ENCODE peak calls at places on chromosomes 13 and 19, in seven cellular contexts. I is sciatic nerve; M is ELF-1; B is activated naive CD4-positive, alpha-beta T cell treated with anti-CD3 and anti-CD28 coated beads, Interleukin-2, amount 10 ng/mL, durations not matched to agents 7 days and 5 days; U is MM.1S; J is activated CD8-positive, alpha-beta memory T cell treated with anti-CD3 and anti-CD28 coated beads for 4 hours; R is naive B cell. X is an unnamed sample.

GRCh38 chr19:33225458-33225925 is at the start of gene SLC7A10:
- DNase-seq in R (no peak), B (no peak), J (no peak), M (no peak), U (no peak), I (no peak), X (no peak)

GRCh38 chr19:38061294-38061693 is 154.3 kb downstream of the SIPA1L3 start:
- DNase-seq in R (no peak), B (no peak), I (no peak), J (no peak), U (no peak), M (peak), X (peak)

GRCh38 chr19:19205416-19206410 is 2.5 kb upstream of the NR2C2AP start:
- DNase-seq in R (no peak), J (no peak), M (no peak), I (no peak), U (no peak), B (no peak), X (no peak)

GRCh38 chr19:18954094-18954493 is 13.1 kb upstream of the HOMER3 start:
- DNase-seq in I (no peak), J (no peak), U (no peak), M (no peak), B (no peak), R (no peak), X (no peak)

GRCh38 chr13:108276060-108276459 is 6.5 kb downstream of the TNFSF13B start:
- DNase-seq in R (no peak), B (no peak), J (no peak), I (peak), U (no peak), M (no peak), X (no peak)

GRCh38 chr19:3668331-3669133 is 31.7 kb downstream of the PIP5K1C start:
- DNase-seq in I (no peak), U (no peak), B (no peak), M (no peak), R (no peak), J (no peak), X (no peak)

GRCh38 chr13:79451500-79451962 is 29.4 kb upstream of the NDFIP2 start:
- DNase-seq in M (peak), U (peak), B (peak), R (no peak), J (peak), I (no peak), X (peak)

GRCh38 chr19:38386968-38387549 is 775 bp downstream of the GGN start:
- DNase-seq in B (no peak), J (no peak), R (peak), I (peak), M (no peak), U (no peak), X (no peak)

GRCh38 chr19:38731654-38732301 is 12.5 kb downstream of the CAPN12 start:
- DNase-seq in U (no peak), I (peak), M (no peak), B (no peak), J (no peak), R (no peak), X (no peak)

GRCh38 chr13:43195551-43195950 is 172.2 kb downstream of the DNAJC15 start:
- DNase-seq in U (no peak), J (no peak), R (no peak), M (no peak), B (no peak), I (no peak), X (no peak)

GRCh38 chr19:1132625-1133383 is 29.0 kb downstream of the GPX4 start:
- DNase-seq in B (no peak), I (no peak), M (peak), J (no peak), R (no peak), U (peak), X (no peak)

GRCh38 chr19:51368366-51369282 is at the start of gene CLDND2:
- DNase-seq in R (no peak), U (no peak), B (no peak), J (no peak), M (peak), I (no peak), X (no peak)

GRCh38 chr19:37692956-37693660 is 26.5 kb downstream of the ZNF607 start:
- DNase-seq in B (no peak), J (no peak), M (no peak), U (no peak), I (no peak), R (no peak), X (no peak)

GRCh38 chr19:58586131-58586765 is 13.1 kb upstream of the MZF1 start:
- DNase-seq in B (no peak), M (no peak), U (no peak), I (no peak), R (no peak), J (no peak), X (no peak)

GRCh38 chr19:13195678-13196077 is 45.5 kb downstream of the IER2 start:
- DNase-seq in M (peak), B (peak), J (no peak), U (peak), I (no peak), R (peak), X (no peak)

GRCh38 chr19:27694361-27695055 is 1518.4 kb downstream of the UQCRFS1 start:
- DNase-seq in U (no peak), M (no peak), J (no peak), I (no peak), B (no peak), R (no peak), X (no peak)

GRCh38 chr19:33864311-33864850 is 67.7 kb downstream of the KCTD15 start:
- DNase-seq in I (no peak), U (no peak), M (no peak), B (no peak), J (no peak), R (no peak), X (no peak)

GRCh38 chr19:50562329-50562728 is 5.9 kb downstream of the LRRC4B start:
- DNase-seq in R (no peak), M (peak), U (no peak), J (no peak), I (no peak), B (no peak), X (no peak)

GRCh38 chr13:78022164-78022877 is 103.7 kb upstream of the EDNRB start:
- DNase-seq in R (peak), I (no peak), J (no peak), M (peak), U (peak), B (peak), X (peak)

GRCh38 chr13:76954568-76954967 is 6.3 kb downstream of the ACOD1 start:
- DNase-seq in B (no peak), I (no peak), U (no peak), M (no peak), J (no peak), R (no peak), X (no peak)

GRCh38 chr13:57629821-57630235 is 1.7 kb upstream of the PCDH17 start:
- DNase-seq in J (no peak), M (peak), B (peak), I (peak), U (no peak), R (peak), X (no peak)

GRCh38 chr19:33755314-33756020 is 41.2 kb upstream of the KCTD15 start:
- DNase-seq in I (no peak), M (peak), R (no peak), U (no peak), B (no peak), J (no peak), X (no peak)

GRCh38 chr19:43594081-43594697 is 1.7 kb downstream of the IRGQ start:
- DNase-seq in I (no peak), B (no peak), R (no peak), M (no peak), J (no peak), U (no peak), X (no peak)

GRCh38 chr19:37251308-37252229 is 33.6 kb downstream of the ZNF383 start:
- DNase-seq in M (peak), B (peak), R (peak), U (no peak), J (no peak), I (peak), X (peak)

GRCh38 chr19:52691215-52691610 is 43.6 kb downstream of the ZNF611 start:
- DNase-seq in J (no peak), B (no peak), R (no peak), U (no peak), M (no peak), I (no peak), X (no peak)

GRCh38 chr13:94612050-94612449 is 10.4 kb downstream of the GPR180 start:
- DNase-seq in B (no peak), U (no peak), M (no peak), I (no peak), R (no peak), J (no peak), X (no peak)

GRCh38 chr19:3136684-3137055 is 837 bp downstream of the GNA15 start:
- DNase-seq in I (no peak), B (no peak), R (no peak), J (no peak), M (no peak), U (no peak), X (no peak)

GRCh38 chr13:42333613-42334328 is 61.8 kb downstream of the AKAP11 start:
- DNase-seq in I (no peak), J (no peak), R (no peak), U (peak), B (no peak), M (peak), X (no peak)

GRCh38 chr19:12137541-12137940 is 2.6 kb downstream of the ZNF20 start:
- DNase-seq in R (peak), U (peak), M (no peak), B (peak), J (no peak), I (no peak), X (no peak)

GRCh38 chr13:63449549-63449948 is 2033.9 kb upstream of the PCDH20 start:
- DNase-seq in M (no peak), I (no peak), R (no peak), B (no peak), J (no peak), U (no peak), X (no peak)

GRCh38 chr13:107141767-107142166 is 573.8 kb upstream of the ARGLU1 start:
- DNase-seq in R (no peak), U (no peak), J (no peak), B (no peak), M (no peak), I (no peak), X (no peak)

GRCh38 chr19:33374406-33374703 is 846 bp downstream of the CEBPG start:
- DNase-seq in U (no peak), J (no peak), I (peak), R (no peak), B (peak), M (peak), X (no peak)

GRCh38 chr13:28574617-28575142 is 79.8 kb upstream of the FLT1 start:
- DNase-seq in J (no peak), M (peak), R (peak), B (no peak), U (no peak), I (no peak), X (peak)

GRCh38 chr13:114234266-114234644 is 442 bp upstream of the CDC16 start:
- DNase-seq in M (no peak), R (no peak), U (no peak), I (no peak), J (no peak), B (no peak), X (no peak)

GRCh38 chr13:93409001-93409400 is 182.4 kb downstream of the GPC6 start:
- DNase-seq in I (no peak), J (no peak), U (no peak), R (no peak), M (no peak), B (no peak), X (no peak)

GRCh38 chr19:57068921-57069697 is 50.7 kb upstream of the USP29 start:
- DNase-seq in R (no peak), M (peak), U (no peak), J (no peak), I (no peak), B (no peak), X (no peak)

GRCh38 chr13:94656766-94657165 is 55.1 kb downstream of the GPR180 start:
- DNase-seq in R (no peak), M (no peak), I (no peak), U (peak), J (no peak), B (no peak), X (peak)